ENCODE peak calls at places on chromosomes 6 and 20, in six cellular contexts. N is AG10803, A is glutamatergic neuron, R is LNCaP clone FGC, P is fibroblast of mammary gland, F is endothelial cell. L is an unnamed sample.

GRCh38 chr6:92376711-92377110 is 1042.6 kb downstream of the EPHA7 start:
- DNase-seq in N (no peak), A (no peak), R (no peak), P (no peak), F (no peak), L (no peak)

GRCh38 chr6:43990627-43991619 is 136.3 kb downstream of the MRPL14 start:
- DNase-seq in N (peak; percentile 45), A (no peak), R (no peak), P (peak; percentile 94), F (no peak), L (no peak)

GRCh38 chr6:100035873-100036653 is 42.0 kb upstream of the MCHR2 start:
- DNase-seq in N (no peak), A (no peak), R (no peak), P (no peak), F (no peak), L (no peak)

GRCh38 chr6:23783901-23784300 is 342.1 kb upstream of the NRSN1 start:
- DNase-seq in N (no peak), A (no peak), R (no peak), P (no peak), F (no peak), L (no peak)

GRCh38 chr6:121171879-121172278 is 162.4 kb downstream of the TBC1D32 start:
- DNase-seq in N (no peak), A (no peak), R (no peak), P (no peak), F (no peak), L (no peak)

GRCh38 chr6:127879685-127880084 is 21.2 kb downstream of the THEMIS start:
- DNase-seq in N (peak; percentile 40), A (peak; percentile 51), R (no peak), P (peak; percentile 7), F (peak; percentile 51), L (no peak)

GRCh38 chr6:11645016-11645415 is 107.5 kb downstream of the TMEM170B start:
- DNase-seq in N (peak; percentile 56), A (no peak), R (no peak), P (no peak), F (no peak), L (no peak)

GRCh38 chr6:20340459-20340858 is 61.2 kb upstream of the E2F3 start:
- DNase-seq in N (no peak), A (no peak), R (no peak), P (no peak), F (no peak), L (no peak)

GRCh38 chr6:166008441-166009369 is 158.9 kb downstream of the TBXT start:
- DNase-seq in N (peak; percentile 68), A (peak; percentile 63), R (no peak), P (peak; percentile 73), F (no peak), L (no peak)

GRCh38 chr6:135922746-135923145 is 71.2 kb downstream of the PDE7B start:
- DNase-seq in N (peak; percentile 91), A (no peak), R (no peak), P (peak; percentile 96), F (no peak), L (no peak)

GRCh38 chr6:161745594-161745993 is 471.7 kb upstream of the AGPAT4 start:
- DNase-seq in N (no peak), A (no peak), R (no peak), P (no peak), F (no peak), L (no peak)

GRCh38 chr6:8132130-8132529 is 29.8 kb upstream of the EEF1E1 start:
- DNase-seq in N (no peak), A (no peak), R (no peak), P (no peak), F (no peak), L (no peak)

GRCh38 chr6:10613077-10613476 is 81.3 kb downstream of the C6orf52 start:
- DNase-seq in N (no peak), A (no peak), R (peak; percentile 87), P (no peak), F (no peak), L (no peak)

GRCh38 chr6:169158182-169158573 is 95.5 kb downstream of the THBS2 start:
- DNase-seq in N (peak; percentile 85), A (no peak), R (no peak), P (peak; percentile 72), F (no peak), L (no peak)

GRCh38 chr6:138272543-138273305 is 54.4 kb upstream of the PBOV1 start:
- DNase-seq in N (no peak), A (no peak), R (no peak), P (no peak), F (no peak), L (no peak)

GRCh38 chr20:25054133-25054820 is 3.7 kb downstream of the ACSS1 start:
- DNase-seq in N (no peak), A (no peak), R (no peak), P (no peak), F (no peak), L (no peak)

GRCh38 chr6:37612475-37612874 is 85.2 kb downstream of the MDGA1 start:
- DNase-seq in N (no peak), A (no peak), R (no peak), P (peak; percentile 9), F (no peak), L (no peak)

GRCh38 chr6:141364232-141364631 is 768.5 kb upstream of the GJE1 start:
- DNase-seq in N (no peak), A (no peak), R (no peak), P (no peak), F (no peak), L (no peak)

GRCh38 chr6:39899540-39900295 is 34.5 kb downstream of the MOCS1 start:
- DNase-seq in N (no peak), A (no peak), R (no peak), P (no peak), F (no peak), L (no peak)

GRCh38 chr20:22921595-22922421 is 113.3 kb upstream of the SSTR4 start:
- DNase-seq in N (peak; percentile 65), A (no peak), R (no peak), P (peak; percentile 69), F (no peak), L (no peak)

GRCh38 chr6:143845033-143845432 is 1.9 kb downstream of the LTV1 start:
- DNase-seq in N (no peak), A (no peak), R (no peak), P (no peak), F (no peak), L (no peak)

GRCh38 chr6:152428126-152428525 is 209.0 kb downstream of the SYNE1 start:
- DNase-seq in N (no peak), A (no peak), R (no peak), P (no peak), F (no peak), L (no peak)

GRCh38 chr6:151904631-151905030 is 97.1 kb downstream of the ESR1 start:
- DNase-seq in N (no peak), A (no peak), R (no peak), P (peak; percentile 57), F (no peak), L (no peak)

DNA sequence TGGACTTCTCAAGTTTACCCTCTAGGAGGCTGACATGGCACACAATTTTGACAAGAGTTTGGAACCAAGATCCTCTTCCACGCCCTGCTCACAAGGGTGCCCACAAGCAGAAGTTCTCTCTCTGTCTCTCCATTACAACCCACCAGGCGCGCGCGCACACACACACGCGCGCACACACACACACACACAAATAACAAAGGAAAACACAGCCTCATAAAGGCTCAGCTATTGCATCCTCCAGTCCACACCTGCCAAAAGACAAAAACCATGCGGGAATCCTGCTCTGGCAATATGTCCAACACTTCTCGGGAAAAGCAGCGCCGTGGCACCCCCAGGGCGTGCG is 870 bp downstream of the PAK5 start:
- DNase-seq in N (no peak), A (no peak), R (no peak), P (no peak), F (no peak), L (no peak)
- TF ChIP-seq CTCF in N (no peak), A (no peak), R (no peak), P (no peak), F (no peak), L (no peak)

GRCh38 chr20:45098096-45098773 is 2.7 kb downstream of the KCNS1 start:
- DNase-seq in N (peak; percentile 11), A (peak; percentile 65), R (no peak), P (peak; percentile 35), F (peak; percentile 65), L (no peak)

GRCh38 chr20:45094864-45095574 is 5.9 kb downstream of the KCNS1 start:
- DNase-seq in N (no peak), A (no peak), R (no peak), P (no peak), F (no peak), L (no peak)

GRCh38 chr20:45095753-45096371 is 5.1 kb downstream of the KCNS1 start:
- DNase-seq in N (peak; percentile 59), A (no peak), R (peak; percentile 48), P (peak; percentile 69), F (peak; percentile 60), L (peak; percentile 70)

GRCh38 chr20:45096781-45097180 is 4.1 kb downstream of the KCNS1 start:
- DNase-seq in N (no peak), A (no peak), R (no peak), P (no peak), F (no peak), L (no peak)

GRCh38 chr20:45097485-45098095 is 3.3 kb downstream of the KCNS1 start:
- DNase-seq in N (peak; percentile 19), A (no peak), R (no peak), P (peak; percentile 52), F (peak; percentile 25), L (peak; percentile 74)
- TF ChIP-seq CTCF in N (peak; percentile 26), A (no peak), R (no peak), P (peak; percentile 39), F (peak; percentile 13), L (no peak)

DNA sequence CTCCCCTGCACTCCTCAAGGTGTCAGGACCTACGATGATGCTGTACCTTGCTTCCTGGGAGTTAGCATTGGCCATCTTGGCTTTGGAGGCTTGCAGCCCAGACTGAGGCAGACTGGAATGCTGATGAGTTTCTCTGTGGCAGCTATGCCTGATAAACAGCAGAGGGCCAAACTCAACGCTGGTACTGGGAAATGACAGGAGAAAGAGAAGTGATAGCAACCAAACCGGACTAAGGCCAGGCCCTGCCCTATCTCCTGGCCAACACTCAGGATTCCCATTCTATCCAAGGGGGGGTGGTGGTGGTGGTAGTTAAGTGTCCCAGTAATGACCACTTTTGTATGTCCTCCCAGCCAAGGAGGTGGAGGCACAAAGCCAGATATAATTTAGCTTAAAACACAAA is 90.0 kb upstream of the DTNBP1 start:
- DNase-seq in N (peak; percentile 5), A (no peak), R (no peak), P (no peak), F (no peak), L (no peak)
- TF ChIP-seq CTCF in N (peak; percentile 21), A (no peak), R (no peak), P (no peak), F (no peak), L (no peak)

GRCh38 chr6:55009114-55009513 is 162.5 kb downstream of the FAM83B start:
- DNase-seq in N (no peak), A (no peak), R (no peak), P (no peak), F (no peak), L (no peak)

GRCh38 chr6:55012454-55012853 is 161.9 kb upstream of the HCRTR2 start:
- DNase-seq in N (no peak), A (no peak), R (no peak), P (no peak), F (no peak), L (no peak)

GRCh38 chr6:55014321-55015088 is 159.8 kb upstream of the HCRTR2 start:
- DNase-seq in N (peak; percentile 33), A (no peak), R (no peak), P (no peak), F (no peak), L (no peak)

GRCh38 chr6:55016261-55016660 is 158.1 kb upstream of the HCRTR2 start:
- DNase-seq in N (no peak), A (no peak), R (no peak), P (no peak), F (no peak), L (no peak)

GRCh38 chr6:55011034-55011433 is 163.3 kb upstream of the HCRTR2 start:
- DNase-seq in N (no peak), A (no peak), R (no peak), P (no peak), F (no peak), L (no peak)
- TF ChIP-seq CTCF in N (no peak), A (no peak), R (peak; percentile 14), P (no peak), F (no peak), L (no peak)

L was measured in GM13976.